ENCODE peak calls at places on chromosomes 7 and 10, in five cellular contexts. One of them, this sample, is unnamed.
A peak's percentile ranks its signal among the peaks of the same experiment; 100 is the strongest.

GRCh38 chr10:1564791-1565190 is 172.5 kb downstream of the ADARB2 start:
- DNase-seq in stimulated activated CD4-positive, alpha-beta T cell treated with anti-CD3 and anti-CD28 coated beads, Interleukin-12 subunit alpha, Interleukin-12 subunit beta, amount 100 ng/mL, for 48 hours: no peak
- DNase-seq in astrocyte of the spinal cord: no peak
- DNase-seq in left ventricle myocardium inferior: no peak
- DNase-seq in fibroblast of gingiva: no peak
- DNase-seq in this sample: no peak

GRCh38 chr10:12667006-12667405 is 317.7 kb downstream of the CAMK1D start:
- DNase-seq in stimulated activated CD4-positive, alpha-beta T cell treated with anti-CD3 and anti-CD28 coated beads, Interleukin-12 subunit alpha, Interleukin-12 subunit beta, amount 100 ng/mL, for 48 hours: no peak
- DNase-seq in astrocyte of the spinal cord: no peak
- DNase-seq in left ventricle myocardium inferior: no peak
- DNase-seq in fibroblast of gingiva: no peak
- DNase-seq in this sample: no peak

GRCh38 chr7:33701927-33702326 is 203.4 kb upstream of the BMPER start:
- DNase-seq in stimulated activated CD4-positive, alpha-beta T cell treated with anti-CD3 and anti-CD28 coated beads, Interleukin-12 subunit alpha, Interleukin-12 subunit beta, amount 100 ng/mL, for 48 hours: no peak
- DNase-seq in astrocyte of the spinal cord: no peak
- DNase-seq in left ventricle myocardium inferior: no peak
- DNase-seq in fibroblast of gingiva: no peak
- DNase-seq in this sample: no peak

GRCh38 chr10:44723654-44724053 is 187.5 kb upstream of the TMEM72 start:
- DNase-seq in stimulated activated CD4-positive, alpha-beta T cell treated with anti-CD3 and anti-CD28 coated beads, Interleukin-12 subunit alpha, Interleukin-12 subunit beta, amount 100 ng/mL, for 48 hours: no peak
- DNase-seq in astrocyte of the spinal cord: peak; percentile 66
- DNase-seq in left ventricle myocardium inferior: peak; percentile 32
- DNase-seq in fibroblast of gingiva: peak; percentile 73
- DNase-seq in this sample: no peak

GRCh38 chr10:21808525-21808924 is 195.0 kb downstream of the DNAJC1 start:
- DNase-seq in stimulated activated CD4-positive, alpha-beta T cell treated with anti-CD3 and anti-CD28 coated beads, Interleukin-12 subunit alpha, Interleukin-12 subunit beta, amount 100 ng/mL, for 48 hours: no peak
- DNase-seq in astrocyte of the spinal cord: no peak
- DNase-seq in left ventricle myocardium inferior: no peak
- DNase-seq in fibroblast of gingiva: no peak
- DNase-seq in this sample: no peak

GRCh38 chr7:55587687-55588378 is 15.5 kb upstream of the VOPP1 start:
- DNase-seq in stimulated activated CD4-positive, alpha-beta T cell treated with anti-CD3 and anti-CD28 coated beads, Interleukin-12 subunit alpha, Interleukin-12 subunit beta, amount 100 ng/mL, for 48 hours: no peak
- DNase-seq in astrocyte of the spinal cord: no peak
- DNase-seq in left ventricle myocardium inferior: no peak
- DNase-seq in fibroblast of gingiva: no peak
- DNase-seq in this sample: no peak

GRCh38 chr7:154546946-154547587 is 455.9 kb downstream of the PAXIP1 start:
- DNase-seq in stimulated activated CD4-positive, alpha-beta T cell treated with anti-CD3 and anti-CD28 coated beads, Interleukin-12 subunit alpha, Interleukin-12 subunit beta, amount 100 ng/mL, for 48 hours: no peak
- DNase-seq in astrocyte of the spinal cord: no peak
- DNase-seq in left ventricle myocardium inferior: no peak
- DNase-seq in fibroblast of gingiva: no peak
- DNase-seq in this sample: no peak

GRCh38 chr10:97781541-97782331 is 9.9 kb upstream of the SFRP5 start:
- DNase-seq in stimulated activated CD4-positive, alpha-beta T cell treated with anti-CD3 and anti-CD28 coated beads, Interleukin-12 subunit alpha, Interleukin-12 subunit beta, amount 100 ng/mL, for 48 hours: no peak
- DNase-seq in astrocyte of the spinal cord: no peak
- DNase-seq in left ventricle myocardium inferior: no peak
- DNase-seq in fibroblast of gingiva: no peak
- DNase-seq in this sample: no peak

GRCh38 chr10:44971419-44971818 is 7.2 kb downstream of the DEPP1 start:
- DNase-seq in stimulated activated CD4-positive, alpha-beta T cell treated with anti-CD3 and anti-CD28 coated beads, Interleukin-12 subunit alpha, Interleukin-12 subunit beta, amount 100 ng/mL, for 48 hours: no peak
- DNase-seq in astrocyte of the spinal cord: no peak
- DNase-seq in left ventricle myocardium inferior: no peak
- DNase-seq in fibroblast of gingiva: no peak
- DNase-seq in this sample: no peak

GRCh38 chr10:120421250-120421649 is 35.8 kb upstream of the PLPP4 start:
- DNase-seq in stimulated activated CD4-positive, alpha-beta T cell treated with anti-CD3 and anti-CD28 coated beads, Interleukin-12 subunit alpha, Interleukin-12 subunit beta, amount 100 ng/mL, for 48 hours: no peak
- DNase-seq in astrocyte of the spinal cord: peak; percentile 37
- DNase-seq in left ventricle myocardium inferior: no peak
- DNase-seq in fibroblast of gingiva: no peak
- DNase-seq in this sample: no peak

GRCh38 chr7:88357794-88358533 is 51.3 kb upstream of the STEAP4 start:
- DNase-seq in stimulated activated CD4-positive, alpha-beta T cell treated with anti-CD3 and anti-CD28 coated beads, Interleukin-12 subunit alpha, Interleukin-12 subunit beta, amount 100 ng/mL, for 48 hours: no peak
- DNase-seq in astrocyte of the spinal cord: no peak
- DNase-seq in left ventricle myocardium inferior: no peak
- DNase-seq in fibroblast of gingiva: peak; percentile 30
- DNase-seq in this sample: no peak

GRCh38 chr7:16484453-16485158 is 19.1 kb upstream of the SOSTDC1 start:
- DNase-seq in stimulated activated CD4-positive, alpha-beta T cell treated with anti-CD3 and anti-CD28 coated beads, Interleukin-12 subunit alpha, Interleukin-12 subunit beta, amount 100 ng/mL, for 48 hours: no peak
- DNase-seq in astrocyte of the spinal cord: peak; percentile 82
- DNase-seq in left ventricle myocardium inferior: no peak
- DNase-seq in fibroblast of gingiva: no peak
- DNase-seq in this sample: no peak

GRCh38 chr7:71133232-71133622 is 1.3 kb downstream of the GALNT17 start:
- DNase-seq in stimulated activated CD4-positive, alpha-beta T cell treated with anti-CD3 and anti-CD28 coated beads, Interleukin-12 subunit alpha, Interleukin-12 subunit beta, amount 100 ng/mL, for 48 hours: no peak
- DNase-seq in astrocyte of the spinal cord: no peak
- DNase-seq in left ventricle myocardium inferior: no peak
- DNase-seq in fibroblast of gingiva: no peak
- DNase-seq in this sample: no peak

GRCh38 chr7:95686109-95686508 is 86.2 kb upstream of the DYNC1I1 start:
- DNase-seq in stimulated activated CD4-positive, alpha-beta T cell treated with anti-CD3 and anti-CD28 coated beads, Interleukin-12 subunit alpha, Interleukin-12 subunit beta, amount 100 ng/mL, for 48 hours: no peak
- DNase-seq in astrocyte of the spinal cord: peak; percentile 65
- DNase-seq in left ventricle myocardium inferior: peak; percentile 19
- DNase-seq in fibroblast of gingiva: peak; percentile 67
- DNase-seq in this sample: peak; percentile 53

GRCh38 chr10:8211631-8212030 is 157.1 kb downstream of the GATA3 start:
- DNase-seq in stimulated activated CD4-positive, alpha-beta T cell treated with anti-CD3 and anti-CD28 coated beads, Interleukin-12 subunit alpha, Interleukin-12 subunit beta, amount 100 ng/mL, for 48 hours: no peak
- DNase-seq in astrocyte of the spinal cord: no peak
- DNase-seq in left ventricle myocardium inferior: no peak
- DNase-seq in fibroblast of gingiva: no peak
- DNase-seq in this sample: no peak

GRCh38 chr10:31059323-31059722 is 27.7 kb upstream of the ZNF438 start:
- DNase-seq in stimulated activated CD4-positive, alpha-beta T cell treated with anti-CD3 and anti-CD28 coated beads, Interleukin-12 subunit alpha, Interleukin-12 subunit beta, amount 100 ng/mL, for 48 hours: no peak
- DNase-seq in astrocyte of the spinal cord: no peak
- DNase-seq in left ventricle myocardium inferior: no peak
- DNase-seq in fibroblast of gingiva: no peak
- DNase-seq in this sample: no peak

GRCh38 chr7:30717181-30717580 is 34.8 kb upstream of the INMT start:
- DNase-seq in stimulated activated CD4-positive, alpha-beta T cell treated with anti-CD3 and anti-CD28 coated beads, Interleukin-12 subunit alpha, Interleukin-12 subunit beta, amount 100 ng/mL, for 48 hours: no peak
- DNase-seq in astrocyte of the spinal cord: no peak
- DNase-seq in left ventricle myocardium inferior: no peak
- DNase-seq in fibroblast of gingiva: no peak
- DNase-seq in this sample: no peak